ENCODE peak calls at places on chromosomes 11 and 22, in five cellular contexts. Q, O, A, B and Z are unnamed samples.

GRCh38 chr11:27720277-27720830 is 20.1 kb upstream of the BDNF start:
- DNase-seq in Q (peak; percentile 52), O (no peak), A (peak; percentile 83), B (no peak), Z (peak; percentile 81)

GRCh38 chr11:32838505-32839274 is 9.0 kb downstream of the PRRG4 start:
- DNase-seq in Q (peak; percentile 48), O (no peak), A (no peak), B (no peak), Z (no peak)

GRCh38 chr22:44026630-44027511 is 2.8 kb downstream of the PARVB start:
- DNase-seq in Q (no peak), O (peak; percentile 37), A (no peak), B (peak; percentile 93), Z (no peak)

GRCh38 chr11:128520886-128521696 is 66.3 kb downstream of the ETS1 start:
- DNase-seq in Q (no peak), O (no peak), A (no peak), B (peak; percentile 37), Z (no peak)

GRCh38 chr11:71309611-71310010 is 57.2 kb upstream of the SHANK2 start:
- DNase-seq in Q (no peak), O (no peak), A (peak; percentile 27), B (no peak), Z (peak; percentile 23)

GRCh38 chr11:11789735-11790369 is 51.9 kb upstream of the USP47 start:
- DNase-seq in Q (peak; percentile 29), O (no peak), A (no peak), B (no peak), Z (no peak)

GRCh38 chr11:63622318-63622717 is 8.1 kb upstream of the PLAAT3 start:
- DNase-seq in Q (no peak), O (no peak), A (no peak), B (no peak), Z (peak; percentile 87)

GRCh38 chr22:49659924-49660315 is 167.8 kb downstream of the BRD1 start:
- DNase-seq in Q (no peak), O (no peak), A (no peak), B (no peak), Z (peak; percentile 47)

GRCh38 chr11:18492888-18493287 is 33.9 kb downstream of the TSG101 start:
- DNase-seq in Q (no peak), O (no peak), A (no peak), B (no peak), Z (no peak)

GRCh38 chr11:61026121-61027031 is 54.9 kb downstream of the CD6 start:
- DNase-seq in Q (no peak), O (no peak), A (no peak), B (peak; percentile 28), Z (peak; percentile 41)

GRCh38 chr22:38258895-38259294 is 13.9 kb downstream of the TMEM184B start:
- DNase-seq in Q (no peak), O (no peak), A (no peak), B (no peak), Z (no peak)

GRCh38 chr22:28816994-28817530 is 16.7 kb upstream of the XBP1 start:
- DNase-seq in Q (no peak), O (no peak), A (no peak), B (no peak), Z (no peak)

GRCh38 chr11:17574799-17575144 is 27.7 kb downstream of the OTOG start:
- DNase-seq in Q (no peak), O (no peak), A (peak; percentile 27), B (no peak), Z (peak; percentile 40)

GRCh38 chr11:63710476-63711217 is 29.3 kb downstream of the RTN3 start:
- DNase-seq in Q (peak; percentile 70), O (no peak), A (no peak), B (no peak), Z (peak; percentile 77)